ENCODE peak calls at places on chromosomes 16 and 17, in six cellular contexts. M is stomach, F is spleen, C is transverse colon, E is GM12878, H is SK-N-SH. Z is an unnamed sample.

GRCh38 chr17:35891273-35891672 is 11.1 kb upstream of the CCL5 start:
- DNase-seq in M (no peak), F (no peak), C (no peak), E (no peak), H (no peak), Z (no peak)

GRCh38 chr16:12000032-12000431 is 23.5 kb downstream of the SNX29 start:
- DNase-seq in M (no peak), F (no peak), C (no peak), E (no peak), H (no peak), Z (no peak)

GRCh38 chr17:6796887-6797490 is 21.0 kb downstream of the FBXO39 start:
- DNase-seq in M (no peak), F (no peak), C (no peak), E (no peak), H (no peak), Z (no peak)

GRCh38 chr17:59490259-59490658 is 75.2 kb upstream of the DHX40 start:
- DNase-seq in M (no peak), F (no peak), C (no peak), E (no peak), H (no peak), Z (no peak)

GRCh38 chr17:76872221-76872873 is 4.1 kb downstream of the MGAT5B start:
- DNase-seq in M (no peak), F (peak; percentile 51), C (peak; percentile 13), E (no peak), H (peak; percentile 63), Z (no peak)

GRCh38 chr16:63385714-63386113 is 1349.5 kb upstream of the CDH8 start:
- DNase-seq in M (no peak), F (no peak), C (no peak), E (no peak), H (no peak), Z (no peak)

GRCh38 chr17:8859804-8860430 is 7.6 kb downstream of the PIK3R6 start:
- DNase-seq in M (no peak), F (no peak), C (no peak), E (no peak), H (no peak), Z (no peak)

GRCh38 chr17:29458066-29458465 is 67.9 kb downstream of the TAOK1 start:
- DNase-seq in M (no peak), F (no peak), C (no peak), E (no peak), H (no peak), Z (no peak)

GRCh38 chr17:31581022-31581483 is 189.6 kb downstream of the RAB11FIP4 start:
- DNase-seq in M (peak; percentile 90), F (peak; percentile 83), C (peak; percentile 59), E (no peak), H (peak; percentile 84), Z (no peak)

GRCh38 chr17:63181856-63182255 is 215.8 kb downstream of the TANC2 start:
- DNase-seq in M (no peak), F (no peak), C (no peak), E (no peak), H (no peak), Z (no peak)

GRCh38 chr16:14303654-14304394 is 232.7 kb downstream of the MRTFB start:
- DNase-seq in M (no peak), F (peak; percentile 66), C (peak; percentile 27), E (no peak), H (no peak), Z (peak; percentile 51)

GRCh38 chr17:19833914-19834313 is 33.8 kb downstream of the ULK2 start:
- DNase-seq in M (no peak), F (no peak), C (no peak), E (no peak), H (no peak), Z (no peak)

GRCh38 chr17:50206604-50207293 is 5.3 kb upstream of the COL1A1 start:
- DNase-seq in M (no peak), F (no peak), C (peak; percentile 35), E (no peak), H (peak; percentile 97), Z (peak; percentile 83)

GRCh38 chr16:69567031-69567680 is 1.4 kb downstream of the NFAT5 start:
- DNase-seq in M (no peak), F (no peak), C (no peak), E (no peak), H (peak; percentile 26), Z (no peak)

GRCh38 chr16:16150117-16150877 is 73.0 kb downstream of the ABCC6 start:
- DNase-seq in M (no peak), F (no peak), C (peak; percentile 48), E (no peak), H (peak; percentile 84), Z (peak; percentile 28)

GRCh38 chr16:53829186-53829747 is 125.3 kb downstream of the FTO start:
- DNase-seq in M (no peak), F (no peak), C (no peak), E (no peak), H (no peak), Z (no peak)

GRCh38 chr17:1031711-1032110 is 34.8 kb downstream of the TIMM22 start:
- DNase-seq in M (no peak), F (no peak), C (peak; percentile 34), E (no peak), H (peak; percentile 86), Z (peak; percentile 79)

GRCh38 chr17:49976163-49976827 is 7.3 kb downstream of the DLX4 start:
- DNase-seq in M (no peak), F (no peak), C (no peak), E (no peak), H (no peak), Z (no peak)

GRCh38 chr17:17738901-17739300 is 57.6 kb downstream of the RAI1 start:
- DNase-seq in M (no peak), F (no peak), C (peak; percentile 27), E (no peak), H (no peak), Z (no peak)

GRCh38 chr16:309476-309875 is 26.5 kb downstream of the PDIA2 start:
- DNase-seq in M (no peak), F (no peak), C (no peak), E (no peak), H (no peak), Z (peak; percentile 37)

GRCh38 chr17:80198144-80198661 is 21.9 kb downstream of the SGSH start:
- DNase-seq in M (no peak), F (peak; percentile 74), C (no peak), E (no peak), H (no peak), Z (peak; percentile 58)

GRCh38 chr17:40480501-40481003 is 20.9 kb downstream of the TNS4 start:
- DNase-seq in M (peak; percentile 30), F (peak; percentile 91), C (peak; percentile 47), E (peak; percentile 8), H (no peak), Z (no peak)

DNA sequence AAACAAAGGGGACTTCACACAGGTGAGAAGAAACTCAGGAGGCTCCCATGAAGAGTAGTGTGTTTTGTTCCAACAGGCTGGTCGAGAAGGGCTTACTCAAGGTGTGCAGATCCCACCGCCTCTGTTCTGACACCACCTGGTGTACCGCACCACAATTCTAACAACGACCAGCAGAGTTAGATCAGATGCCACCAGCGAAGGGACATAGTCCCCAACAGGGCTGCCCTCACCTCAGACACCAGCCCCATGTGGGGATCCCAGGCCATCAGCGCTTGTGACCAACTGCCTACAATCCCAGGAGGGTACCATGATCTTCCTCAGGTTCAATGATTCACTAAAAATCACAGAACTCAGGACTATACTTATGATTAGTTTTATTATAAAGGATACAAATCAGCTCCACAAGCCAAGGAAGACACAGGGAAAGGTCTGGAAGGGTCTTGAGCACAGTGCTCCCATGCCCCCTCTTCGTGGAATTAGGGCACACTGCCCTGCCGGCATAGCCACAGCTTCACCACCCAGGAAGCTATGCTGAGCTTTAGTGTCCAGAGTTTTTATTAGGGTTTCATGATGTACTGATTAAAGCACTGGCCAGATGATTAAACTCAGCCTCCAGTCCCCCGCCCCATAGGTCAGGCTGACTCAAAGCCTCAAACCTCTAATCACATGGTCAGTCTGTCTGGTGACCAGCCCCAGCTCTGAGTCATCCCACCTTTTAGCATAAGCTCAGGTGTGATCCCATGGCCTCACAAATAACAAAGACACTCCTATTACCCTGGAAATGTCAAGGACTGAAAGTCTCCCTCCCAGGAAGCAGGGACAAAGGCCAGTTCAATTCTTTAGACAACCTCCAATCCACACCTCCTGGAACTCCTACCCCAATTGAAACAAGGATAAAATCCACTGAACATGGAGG is 26.0 kb downstream of the TRIM25 start:
- DNase-seq in M (peak; percentile 66), F (no peak), C (peak; percentile 52), E (no peak), H (no peak), Z (no peak)
- TF ChIP-seq POLR2AphosphoS5 in M (peak; percentile 24), F (no peak), C (no peak), E (peak; percentile 47), H (no peak), Z (no peak)

GRCh38 chr17:21213005-21213404 is 956 bp downstream of the TMEM11 start:
- DNase-seq in M (no peak), F (no peak), C (no peak), E (no peak), H (no peak), Z (no peak)

GRCh38 chr17:21214777-21215541 is 998 bp upstream of the TMEM11 start:
- DNase-seq in M (no peak), F (peak; percentile 84), C (no peak), E (no peak), H (no peak), Z (peak; percentile 73)

GRCh38 chr17:21213491-21214014 is 408 bp downstream of the TMEM11 start:
- DNase-seq in M (peak; percentile 47), F (peak; percentile 93), C (peak; percentile 52), E (no peak), H (peak; percentile 87), Z (peak; percentile 68)

GRCh38 chr17:21215935-21216334 is 2.0 kb upstream of the TMEM11 start:
- DNase-seq in M (no peak), F (no peak), C (no peak), E (no peak), H (no peak), Z (no peak)

GRCh38 chr17:21214015-21214776 is at the start of gene TMEM11:
- DNase-seq in M (peak; percentile 96), F (peak; percentile 99), C (peak; percentile 96), E (peak; percentile 71), H (peak; percentile 99), Z (peak; percentile 98)
- H3K4me3 ChIP-seq in M (peak within 1 kb of the TSS; percentile 100), F (peak within 1 kb of the TSS; percentile 98), C (peak within 1 kb of the TSS; percentile 95), E (peak within 1 kb of the TSS; percentile 81), H (peak within 1 kb of the TSS; percentile 97), Z (peak within 1 kb of the TSS; percentile 98)

DNA sequence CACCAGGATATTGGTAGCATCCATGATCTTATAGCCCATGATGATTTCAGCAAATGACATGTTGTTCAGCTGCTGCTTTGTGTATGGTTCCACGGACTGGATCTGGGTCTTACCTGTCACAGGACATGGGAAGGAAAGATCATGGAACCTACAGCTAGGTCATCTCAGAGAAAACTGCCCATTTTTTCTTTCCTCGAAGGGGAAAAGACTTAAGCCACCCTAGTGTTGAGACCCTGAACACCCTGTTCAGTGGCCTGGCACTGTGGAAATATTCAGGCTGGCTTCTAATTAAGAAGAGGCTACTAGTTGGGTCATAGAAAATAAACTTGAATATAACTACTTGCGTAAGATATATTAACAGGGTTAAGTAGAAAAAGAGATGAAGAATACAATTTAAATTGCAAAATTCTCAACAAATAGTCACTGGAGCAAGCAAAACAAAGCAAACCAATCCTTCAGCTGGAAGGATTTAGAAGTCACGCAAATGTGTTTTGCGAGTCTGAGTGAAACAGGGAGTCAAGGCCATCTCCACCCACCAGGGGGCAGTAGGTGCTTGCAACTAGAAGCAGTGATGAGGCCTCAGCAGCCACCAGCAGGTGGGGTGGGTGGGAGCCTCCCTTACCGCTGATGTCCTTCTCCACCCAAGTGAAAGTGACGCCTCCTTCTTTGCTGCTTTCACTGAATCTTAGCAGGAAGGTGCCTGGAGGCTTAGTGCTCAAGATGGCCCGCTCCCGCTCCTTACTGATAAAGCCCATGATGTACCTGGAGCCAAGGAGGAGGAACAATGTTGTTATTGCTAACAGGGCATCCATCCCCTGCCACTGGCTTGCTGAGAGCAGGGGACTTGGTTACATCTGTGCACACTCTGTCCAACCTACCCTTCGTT is 34.3 kb downstream of the STAT5A start:
- DNase-seq in M (peak; percentile 97), F (peak; percentile 97), C (peak; percentile 95), E (peak; percentile 61), H (peak; percentile 90), Z (peak; percentile 98)
- TF ChIP-seq POLR2AphosphoS5 in M (peak; percentile 63), F (peak; percentile 87), C (peak; percentile 72), E (no peak), H (no peak), Z (no peak)

GRCh38 chr16:88779406-88780099 is 5.5 kb downstream of the PIEZO1 start:
- DNase-seq in M (no peak), F (no peak), C (no peak), E (no peak), H (no peak), Z (peak; percentile 19)
- H3K4me3 ChIP-seq in M (peak overlapping the region; percentile 8), F (no peak overlapping the region), C (no peak overlapping the region), E (no peak overlapping the region), H (no peak overlapping the region), Z (no peak overlapping the region)

Z was measured in GM23338.